ENCODE peak calls at places on chromosomes 16 and 17, in five cellular contexts. I is mammary epithelial cell, S is RWPE1, H is prostate gland, X is Peyer's patch. Y is an unnamed sample.

GRCh38 chr17:56319531-56319930 is 166.3 kb downstream of the ANKFN1 start:
- DNase-seq in X (no peak), I (peak; percentile 58), S (peak; percentile 44), H (peak; percentile 10), Y (no peak)

GRCh38 chr17:37388266-37388665 is 12.5 kb downstream of the C17orf78 start:
- DNase-seq in S (no peak), I (peak; percentile 40), H (no peak), X (no peak), Y (no peak)

GRCh38 chr16:26642047-26642664 is 424.6 kb upstream of the C16orf82 start:
- DNase-seq in X (no peak), H (no peak), S (no peak), I (no peak), Y (no peak)

GRCh38 chr17:78242024-78242742 is 10.8 kb downstream of the TMEM235 start:
- DNase-seq in I (no peak), S (no peak), H (no peak), X (no peak), Y (no peak)

GRCh38 chr17:67920212-67920611 is 76.1 kb downstream of the C17orf58 start:
- DNase-seq in I (no peak), X (no peak), H (no peak), S (no peak), Y (no peak)

GRCh38 chr17:67258836-67259468 is 14.0 kb upstream of the HELZ start:
- DNase-seq in X (no peak), S (no peak), I (no peak), H (no peak), Y (no peak)

GRCh38 chr17:58517378-58517927 is 3.0 kb upstream of the MTMR4 start:
- DNase-seq in H (no peak), I (no peak), X (no peak), S (no peak), Y (no peak)

GRCh38 chr16:10619271-10619849 is 39.0 kb upstream of the EMP2 start:
- DNase-seq in X (peak; percentile 88), I (peak; percentile 45), H (peak; percentile 21), S (peak; percentile 59), Y (peak; percentile 23)

DNA sequence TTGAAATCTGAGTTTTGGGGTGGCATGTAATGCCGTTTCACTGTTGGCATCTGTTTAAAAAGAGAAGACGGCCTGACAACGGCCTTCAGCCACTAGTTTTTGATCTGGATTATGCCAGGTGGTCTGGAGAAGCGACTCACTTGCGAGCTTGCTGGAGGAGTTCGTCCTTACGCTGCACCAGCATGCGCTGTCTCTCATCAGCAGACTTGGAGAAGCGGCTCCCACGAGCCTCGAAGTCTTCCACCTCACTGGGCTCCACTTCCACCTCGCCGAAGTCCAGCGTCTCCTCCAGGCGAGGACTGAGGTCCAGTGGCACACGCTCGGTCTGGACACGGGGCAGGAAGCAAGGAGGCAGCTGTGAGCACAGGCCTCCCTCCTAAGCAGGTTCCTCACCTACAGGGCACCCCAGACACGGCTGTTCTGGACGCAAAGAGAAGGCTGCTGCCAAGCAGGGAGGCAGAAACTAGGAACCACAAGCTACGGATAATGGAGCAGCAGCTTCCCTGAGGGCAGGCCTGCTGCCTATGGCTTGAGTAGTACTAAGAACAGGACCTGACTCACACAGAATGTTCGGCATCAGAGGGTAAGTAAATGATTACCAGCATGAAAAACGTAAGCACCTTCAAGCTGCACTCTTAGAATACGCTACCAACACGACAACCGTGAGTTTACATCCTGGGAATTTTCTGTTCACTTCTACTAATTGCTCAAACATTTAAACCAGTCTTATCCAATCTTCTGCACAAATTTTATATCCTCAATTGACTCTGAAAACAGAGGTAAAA is 61.4 kb downstream of the AMFR start:
- DNase-seq in I (no peak), X (no peak), S (no peak), H (no peak), Y (no peak)
- H3K27ac ChIP-seq in I (no peak overlapping the region), X (no peak overlapping the region), S (no peak overlapping the region), H (no peak overlapping the region), Y (no peak overlapping the region)

GRCh38 chr17:43526886-43527648 is 19.1 kb downstream of the ETV4 start:
- DNase-seq in I (no peak), H (no peak), X (no peak), S (no peak), Y (peak; percentile 25)
- TF ChIP-seq CTCF in I (no peak), H (no peak), X (no peak), S (no peak), Y (no peak)

GRCh38 chr17:71409137-71409536 is 711.7 kb upstream of the SOX9 start:
- DNase-seq in S (no peak), X (no peak), H (no peak), I (peak; percentile 13), Y (no peak)
- H3K27ac ChIP-seq in S (peak overlapping the region; percentile 23), X (no peak overlapping the region), H (no peak overlapping the region), I (peak overlapping the region; percentile 96), Y (no peak overlapping the region)

GRCh38 chr17:75013077-75013391 is 564 bp downstream of the MRPL58 start:
- DNase-seq in I (no peak), S (no peak), H (no peak), X (no peak), Y (no peak)

GRCh38 chr17:75010683-75011406 is 1.6 kb upstream of the MRPL58 start:
- DNase-seq in I (peak; percentile 79), H (no peak), S (peak; percentile 44), X (peak; percentile 59), Y (no peak)

GRCh38 chr17:75009139-75009724 is 3.2 kb upstream of the MRPL58 start:
- DNase-seq in H (peak; percentile 38), X (no peak), I (no peak), S (no peak), Y (no peak)

GRCh38 chr17:75011788-75012319 is 616 bp upstream of the MRPL58 start:
- DNase-seq in S (no peak), I (no peak), H (peak; percentile 73), X (peak; percentile 53), Y (peak; percentile 83)

GRCh38 chr17:75012320-75013076 is at the start of gene MRPL58:
- DNase-seq in S (peak; percentile 85), X (peak; percentile 87), I (peak; percentile 79), H (peak; percentile 71), Y (peak; percentile 72)
- TF ChIP-seq CTCF in S (no peak), X (peak; percentile 63), I (peak; percentile 67), H (peak; percentile 60), Y (peak; percentile 57)

GRCh38 chr16:567362-568256 is 804 bp downstream of the NHLRC4 start:
- DNase-seq in H (no peak), I (no peak), X (no peak), S (no peak), Y (no peak)
- H3K27ac ChIP-seq in H (no peak overlapping the region), I (no peak overlapping the region), X (peak overlapping the region; percentile 45), S (peak overlapping the region; percentile 90), Y (no peak overlapping the region)

DNA sequence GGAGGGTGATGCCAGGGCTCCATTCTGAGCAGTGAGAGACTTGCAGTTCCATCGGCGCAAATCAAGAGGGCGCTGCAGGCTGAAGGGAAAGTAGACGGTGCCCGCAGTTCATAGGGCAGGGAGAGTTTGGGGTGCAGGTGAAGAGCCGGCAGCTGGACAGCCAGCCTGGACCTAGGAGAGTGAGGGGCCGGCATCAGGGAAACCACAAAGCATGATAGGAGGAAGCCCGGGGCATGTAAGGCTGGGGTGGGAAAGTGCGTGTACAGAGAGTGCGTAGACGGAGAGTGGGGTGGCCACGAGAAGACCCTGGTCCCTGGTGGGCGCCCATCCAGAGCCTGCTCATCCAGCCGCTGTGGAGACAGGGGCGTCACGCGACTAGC is 101.1 kb upstream of the CHMP6 start:
- DNase-seq in H (no peak), I (no peak), S (no peak), X (no peak), Y (no peak)
- TF ChIP-seq CTCF in H (no peak), I (peak; percentile 12), S (no peak), X (no peak), Y (no peak)